ENCODE peak calls at places on chromosomes 3 and 15, in four cellular contexts. B is GM12865, W is AG09309, E is sigmoid colon. C is an unnamed sample.

GRCh38 chr3:66655673-66656072 is 154.9 kb upstream of the LRIG1 start:
- DNase-seq in B (no peak), W (no peak), E (no peak), C (no peak)

GRCh38 chr3:126525853-126526667 is 2.1 kb downstream of the CHST13 start:
- DNase-seq in B (no peak), W (no peak), E (peak), C (no peak)

GRCh38 chr3:15726043-15726442 is 71.7 kb downstream of the ANKRD28 start:
- DNase-seq in B (peak), W (no peak), E (no peak), C (no peak)

GRCh38 chr15:58473720-58474119 is 41.9 kb downstream of the LIPC start:
- DNase-seq in B (peak), W (peak), E (no peak), C (no peak)

GRCh38 chr3:94716326-94717018 is 653.6 kb downstream of the NSUN3 start:
- DNase-seq in B (no peak), W (no peak), E (no peak), C (no peak)

GRCh38 chr3:39783730-39784129 is 25.7 kb upstream of the MYRIP start:
- DNase-seq in B (no peak), W (no peak), E (no peak), C (no peak)

GRCh38 chr3:27641888-27642601 is 80.1 kb downstream of the EOMES start:
- DNase-seq in B (no peak), W (no peak), E (no peak), C (no peak)

GRCh38 chr3:189800436-189800835 is 169.2 kb downstream of the TP63 start:
- DNase-seq in B (no peak), W (no peak), E (no peak), C (no peak)

GRCh38 chr3:61772439-61772838 is 211.1 kb downstream of the PTPRG start:
- DNase-seq in B (no peak), W (no peak), E (no peak), C (no peak)

GRCh38 chr3:171044384-171044783 is 17.9 kb upstream of the SLC2A2 start:
- DNase-seq in B (no peak), W (no peak), E (no peak), C (no peak)

GRCh38 chr3:58630710-58631092 is 35.9 kb downstream of the FAM3D start:
- DNase-seq in B (no peak), W (no peak), E (no peak), C (no peak)

GRCh38 chr15:77094397-77095030 is 23.6 kb upstream of the TSPAN3 start:
- DNase-seq in B (no peak), W (no peak), E (no peak), C (no peak)

GRCh38 chr3:142642956-142643355 is 46.8 kb downstream of the PLS1 start:
- DNase-seq in B (no peak), W (no peak), E (no peak), C (no peak)

GRCh38 chr15:36428102-36428845 is 151.2 kb upstream of the CDIN1 start:
- DNase-seq in B (no peak), W (peak), E (no peak), C (no peak)

GRCh38 chr3:134603480-134603879 is 47.3 kb downstream of the KY start:
- DNase-seq in B (no peak), W (no peak), E (no peak), C (no peak)

GRCh38 chr15:56844892-56845291 is 73.6 kb upstream of the TCF12 start:
- DNase-seq in B (no peak), W (no peak), E (no peak), C (no peak)

GRCh38 chr15:50718700-50719125 is 32.1 kb upstream of the TRPM7 start:
- DNase-seq in B (no peak), W (no peak), E (no peak), C (no peak)

GRCh38 chr3:54891540-54891897 is 36.3 kb downstream of the LRTM1 start:
- DNase-seq in B (peak), W (peak), E (peak), C (no peak)

GRCh38 chr3:148333091-148333490 is 364.6 kb upstream of the AGTR1 start:
- DNase-seq in B (no peak), W (no peak), E (no peak), C (no peak)

GRCh38 chr3:4083225-4084015 is 219.7 kb upstream of the SETMAR start:
- DNase-seq in B (no peak), W (no peak), E (no peak), C (no peak)
- TF ChIP-seq CTCF in B (no peak), W (no peak), E (no peak), C (no peak)

GRCh38 chr15:95760508-95760907 is 570.0 kb upstream of the NR2F2 start:
- DNase-seq in B (peak), W (no peak), E (no peak), C (peak)
- TF ChIP-seq CTCF in B (peak), W (no peak), E (no peak), C (no peak)

DNA sequence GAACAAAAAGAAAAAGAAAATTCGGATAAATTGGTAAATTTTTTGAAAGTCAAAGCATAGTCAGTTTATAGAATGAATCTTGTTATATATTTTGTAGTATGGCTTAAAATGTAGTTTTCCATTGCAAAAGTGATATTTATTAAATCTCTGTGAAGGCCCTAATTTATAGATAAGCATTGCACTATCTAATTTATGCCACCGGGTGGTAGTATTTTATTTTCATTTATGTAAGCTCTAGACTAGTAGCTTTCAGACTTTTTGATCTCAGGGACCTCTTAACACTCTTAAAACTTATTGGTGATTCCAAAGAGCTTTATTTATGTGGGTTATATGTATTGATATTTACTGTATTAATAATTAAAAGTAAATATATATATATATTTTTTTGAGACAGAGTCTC is 133.9 kb upstream of the LRRFIP2 start:
- DNase-seq in B (peak), W (no peak), E (no peak), C (no peak)
- TF ChIP-seq CTCF in B (peak), W (no peak), E (no peak), C (peak)

GRCh38 chr3:50292159-50292923 is at the start of gene IFRD2:
- DNase-seq in B (peak), W (peak), E (peak), C (peak)
- TF ChIP-seq CTCF in B (no peak), W (no peak), E (no peak), C (no peak)

GRCh38 chr3:103410231-103410630 is 975.4 kb downstream of the ZPLD1 start:
- DNase-seq in B (peak), W (no peak), E (no peak), C (no peak)
- TF ChIP-seq CTCF in B (peak), W (peak), E (no peak), C (peak)

GRCh38 chr3:197302033-197302432 is 3.6 kb upstream of the DLG1 start:
- DNase-seq in B (no peak), W (no peak), E (no peak), C (no peak)
- TF ChIP-seq CTCF in B (no peak), W (no peak), E (no peak), C (no peak)

C was measured in endothelial cell.